ENCODE peak calls at places on chromosomes 2 and 18, in four cellular contexts. One of them, this sample, is unnamed.

GRCh38 chr18:12430137-12430990 is 22.6 kb downstream of the PRELID3A start:
- DNase-seq in HCT116: no peak
- DNase-seq in K562: no peak
- DNase-seq in HepG2: no peak
- DNase-seq in this sample: no peak

GRCh38 chr18:43692291-43692690 is 415.0 kb upstream of the SYT4 start:
- DNase-seq in HCT116: no peak
- DNase-seq in K562: no peak
- DNase-seq in HepG2: no peak
- DNase-seq in this sample: no peak

GRCh38 chr2:54438271-54438670 is 17.9 kb upstream of the SPTBN1 start:
- DNase-seq in HCT116: no peak
- DNase-seq in K562: no peak
- DNase-seq in HepG2: no peak
- DNase-seq in this sample: no peak

GRCh38 chr2:53445376-53446072 is 322.1 kb upstream of the CHAC2 start:
- DNase-seq in HCT116: no peak
- DNase-seq in K562: no peak
- DNase-seq in HepG2: no peak
- DNase-seq in this sample: no peak

GRCh38 chr2:236563953-236564352 is 5.7 kb upstream of the ACKR3 start:
- DNase-seq in HCT116: no peak
- DNase-seq in K562: no peak
- DNase-seq in HepG2: no peak
- DNase-seq in this sample: no peak

GRCh38 chr18:70373062-70373519 is 84.2 kb downstream of the SOCS6 start:
- DNase-seq in HCT116: peak
- DNase-seq in K562: no peak
- DNase-seq in HepG2: peak
- DNase-seq in this sample: peak

GRCh38 chr18:13566941-13567762 is 159.2 kb downstream of the FAM210A start:
- DNase-seq in HCT116: no peak
- DNase-seq in K562: no peak
- DNase-seq in HepG2: no peak
- DNase-seq in this sample: no peak

GRCh38 chr2:238380785-238381184 is 45.9 kb upstream of the ASB1 start:
- DNase-seq in HCT116: peak
- DNase-seq in K562: no peak
- DNase-seq in HepG2: no peak
- DNase-seq in this sample: no peak

GRCh38 chr18:79397288-79397829 is 1.6 kb downstream of the NFATC1 start:
- DNase-seq in HCT116: no peak
- DNase-seq in K562: no peak
- DNase-seq in HepG2: no peak
- DNase-seq in this sample: no peak

GRCh38 chr2:127146820-127147502 is 40.0 kb upstream of the BIN1 start:
- DNase-seq in HCT116: no peak
- DNase-seq in K562: no peak
- DNase-seq in HepG2: no peak
- DNase-seq in this sample: no peak

GRCh38 chr2:110851531-110851930 is 119.2 kb downstream of the ACOXL start:
- DNase-seq in HCT116: no peak
- DNase-seq in K562: no peak
- DNase-seq in HepG2: no peak
- DNase-seq in this sample: no peak

GRCh38 chr2:97707428-97708380 is 5.7 kb upstream of the ZAP70 start:
- DNase-seq in HCT116: no peak
- DNase-seq in K562: no peak
- DNase-seq in HepG2: no peak
- DNase-seq in this sample: no peak

GRCh38 chr2:169237286-169237685 is 125.0 kb downstream of the LRP2 start:
- DNase-seq in HCT116: no peak
- DNase-seq in K562: no peak
- DNase-seq in HepG2: no peak
- DNase-seq in this sample: no peak

GRCh38 chr2:121063471-121063870 is 221.5 kb downstream of the TFCP2L1 start:
- DNase-seq in HCT116: no peak
- DNase-seq in K562: no peak
- DNase-seq in HepG2: no peak
- DNase-seq in this sample: no peak

GRCh38 chr2:48120112-48120511 is 213.8 kb upstream of the FBXO11 start:
- DNase-seq in HCT116: no peak
- DNase-seq in K562: no peak
- DNase-seq in HepG2: peak
- DNase-seq in this sample: no peak

GRCh38 chr2:191049728-191050639 is 36.0 kb upstream of the STAT1 start:
- DNase-seq in HCT116: no peak
- DNase-seq in K562: no peak
- DNase-seq in HepG2: peak
- DNase-seq in this sample: no peak

GRCh38 chr18:79397830-79398761 is 2.4 kb downstream of the NFATC1 start:
- DNase-seq in HCT116: no peak
- DNase-seq in K562: no peak
- DNase-seq in HepG2: no peak
- DNase-seq in this sample: no peak

GRCh38 chr2:63614448-63614968 is 25.7 kb downstream of the MDH1 start:
- DNase-seq in HCT116: peak
- DNase-seq in K562: no peak
- DNase-seq in HepG2: peak
- DNase-seq in this sample: no peak

GRCh38 chr2:63617360-63617759 is 28.6 kb downstream of the MDH1 start:
- DNase-seq in HCT116: no peak
- DNase-seq in K562: no peak
- DNase-seq in HepG2: no peak
- DNase-seq in this sample: no peak

GRCh38 chr2:63619328-63619727 is 30.6 kb downstream of the MDH1 start:
- DNase-seq in HCT116: no peak
- DNase-seq in K562: no peak
- DNase-seq in HepG2: no peak
- DNase-seq in this sample: no peak

GRCh38 chr2:63613391-63613901 is 24.7 kb downstream of the MDH1 start:
- DNase-seq in HCT116: no peak
- DNase-seq in K562: no peak
- DNase-seq in HepG2: no peak
- DNase-seq in this sample: no peak

DNA sequence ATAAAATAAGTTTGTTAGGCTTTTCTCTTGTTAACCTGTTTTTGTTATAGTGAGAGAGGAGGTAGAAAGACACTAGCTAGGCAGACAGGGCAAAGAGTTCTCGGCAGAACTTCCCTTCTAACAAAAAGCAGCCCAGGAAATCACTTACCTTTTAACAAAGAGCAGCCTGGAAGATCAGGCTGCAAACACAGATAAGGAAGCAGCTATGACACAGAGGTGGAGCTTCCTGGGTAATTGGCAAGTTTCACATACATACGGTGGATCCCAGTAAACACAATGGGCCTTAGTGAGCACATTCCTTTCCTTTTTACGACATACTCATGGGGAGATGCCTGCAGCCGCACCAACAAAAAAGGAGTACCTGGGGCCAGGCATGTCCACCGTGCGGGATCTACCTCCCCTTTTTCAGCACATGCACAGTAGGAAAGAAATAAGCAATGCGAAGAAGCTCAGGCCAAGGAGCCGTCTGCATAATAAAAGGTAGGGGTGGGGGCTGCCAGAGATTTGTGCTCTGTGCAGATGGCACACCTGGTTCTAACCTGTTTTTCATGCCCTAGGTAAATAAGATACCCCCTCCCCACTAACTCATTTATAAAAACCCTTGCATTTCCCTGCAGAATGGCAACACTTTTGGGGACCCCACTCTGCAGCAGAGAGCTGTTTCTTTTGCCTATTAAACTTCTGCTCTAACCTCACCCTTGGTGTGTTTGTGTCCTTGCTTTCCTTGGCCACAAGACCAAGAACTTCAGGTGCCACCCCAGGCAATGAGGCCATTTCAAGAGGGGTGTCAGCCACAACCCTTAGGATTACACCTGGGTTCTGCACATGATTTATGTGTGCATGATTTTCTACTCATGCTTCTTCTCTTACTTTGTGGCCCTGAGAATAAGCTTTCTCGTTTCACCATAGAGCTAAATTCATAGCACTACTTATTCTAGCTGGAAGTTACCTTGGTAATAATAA is 26.5 kb downstream of the MDH1 start:
- DNase-seq in HCT116: peak
- DNase-seq in K562: no peak
- DNase-seq in HepG2: peak
- DNase-seq in this sample: no peak
- TF ChIP-seq POLR2AphosphoS5 in HCT116: no peak
- TF ChIP-seq POLR2AphosphoS5 in K562: no peak
- TF ChIP-seq POLR2AphosphoS5 in HepG2: no peak
- TF ChIP-seq POLR2AphosphoS5 in this sample: no peak

GRCh38 chr2:222523783-222524544 is 99.6 kb downstream of the SGPP2 start:
- DNase-seq in HCT116: no peak
- DNase-seq in K562: no peak
- DNase-seq in HepG2: no peak
- DNase-seq in this sample: no peak
- TF ChIP-seq TCF7L2 in HCT116: no peak
- TF ChIP-seq TCF7L2 in K562: no peak
- TF ChIP-seq TCF7L2 in HepG2: no peak
- TF ChIP-seq TCF7L2 in this sample: no peak

DNA sequence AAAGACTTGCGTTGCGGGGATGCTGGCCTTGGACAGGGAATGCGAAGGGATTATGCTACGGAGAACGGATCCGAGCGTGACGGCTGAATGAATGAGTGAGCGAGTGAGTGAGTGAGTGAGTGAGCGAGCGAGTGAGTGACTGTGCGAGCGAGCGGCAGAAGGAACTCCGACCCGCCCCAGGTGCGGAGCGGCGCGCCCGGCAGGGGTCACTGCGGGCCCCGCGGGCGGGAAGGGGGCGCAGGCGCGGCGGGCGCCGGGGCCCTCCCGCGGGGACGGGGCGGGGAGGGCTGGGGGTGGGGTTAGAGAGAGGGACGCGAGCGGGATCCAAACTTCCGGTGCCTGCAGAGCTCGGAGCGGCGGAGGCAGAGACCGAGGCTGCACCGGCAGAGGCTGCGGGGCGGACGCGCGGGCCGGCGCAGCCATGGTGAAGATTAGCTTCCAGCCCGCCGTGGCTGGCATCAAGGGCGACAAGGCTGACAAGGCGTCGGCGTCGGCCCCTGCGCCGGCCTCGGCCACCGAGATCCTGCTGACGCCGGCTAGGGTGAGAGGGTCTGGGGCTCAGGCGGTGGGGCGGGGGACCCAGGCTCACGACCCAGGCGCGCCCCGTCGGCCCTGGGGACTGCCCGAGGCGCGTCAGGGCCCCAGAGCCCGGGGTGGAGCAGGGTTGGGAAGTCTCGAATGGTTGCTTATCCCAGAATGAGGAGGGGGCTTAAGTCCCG is at the start of gene ITM2C:
- DNase-seq in HCT116: peak
- DNase-seq in K562: peak
- DNase-seq in HepG2: peak
- DNase-seq in this sample: no peak
- TF ChIP-seq POLR2AphosphoS5 in HCT116: peak
- TF ChIP-seq POLR2AphosphoS5 in K562: peak
- TF ChIP-seq POLR2AphosphoS5 in HepG2: peak
- TF ChIP-seq POLR2AphosphoS5 in this sample: no peak

GRCh38 chr2:86065512-86065911 is 40.2 kb downstream of the POLR1A start:
- DNase-seq in HCT116: no peak
- DNase-seq in K562: no peak
- DNase-seq in HepG2: no peak
- DNase-seq in this sample: no peak
- TF ChIP-seq TCF7L2 in HCT116: no peak
- TF ChIP-seq TCF7L2 in K562: no peak
- TF ChIP-seq TCF7L2 in HepG2: no peak
- TF ChIP-seq TCF7L2 in this sample: no peak

GRCh38 chr2:235268535-235268934 is 225.3 kb upstream of the AGAP1 start:
- DNase-seq in HCT116: no peak
- DNase-seq in K562: no peak
- DNase-seq in HepG2: no peak
- DNase-seq in this sample: no peak
- TF ChIP-seq POLR2AphosphoS5 in HCT116: no peak
- TF ChIP-seq POLR2AphosphoS5 in K562: no peak
- TF ChIP-seq POLR2AphosphoS5 in HepG2: no peak
- TF ChIP-seq POLR2AphosphoS5 in this sample: no peak